ENCODE peak calls at places on chromosome 19, in five cellular contexts. One of them, this sample, is unnamed.

GRCh38 chr19:42249769-42250168 is 5.2 kb downstream of the ERF start:
- DNase-seq in GM12878: no peak
- DNase-seq in SK-N-SH: no peak
- DNase-seq in HEK293T: no peak
- DNase-seq in HepG2: no peak
- DNase-seq in this sample: no peak

GRCh38 chr19:21677696-21678418 is 89.5 kb downstream of the ZNF100 start:
- DNase-seq in GM12878: no peak
- DNase-seq in SK-N-SH: no peak
- DNase-seq in HEK293T: no peak
- DNase-seq in HepG2: no peak
- DNase-seq in this sample: no peak

GRCh38 chr19:50909240-50910070 is 1.7 kb downstream of the KLK4 start:
- DNase-seq in GM12878: no peak
- DNase-seq in SK-N-SH: peak
- DNase-seq in HEK293T: peak
- DNase-seq in HepG2: peak
- DNase-seq in this sample: peak

GRCh38 chr19:3576696-3577443 is 4.1 kb downstream of the HMG20B start:
- DNase-seq in GM12878: no peak
- DNase-seq in SK-N-SH: peak
- DNase-seq in HEK293T: no peak
- DNase-seq in HepG2: no peak
- DNase-seq in this sample: peak

GRCh38 chr19:48123907-48124675 is 13.5 kb upstream of the PLA2G4C start:
- DNase-seq in GM12878: no peak
- DNase-seq in SK-N-SH: no peak
- DNase-seq in HEK293T: no peak
- DNase-seq in HepG2: peak
- DNase-seq in this sample: no peak

GRCh38 chr19:45462174-45462573 is 5.6 kb upstream of the FOSB start:
- DNase-seq in GM12878: no peak
- DNase-seq in SK-N-SH: no peak
- DNase-seq in HEK293T: no peak
- DNase-seq in HepG2: no peak
- DNase-seq in this sample: no peak

GRCh38 chr19:58154287-58154678 is 3.7 kb upstream of the ZNF329 start:
- DNase-seq in GM12878: no peak
- DNase-seq in SK-N-SH: no peak
- DNase-seq in HEK293T: no peak
- DNase-seq in HepG2: peak
- DNase-seq in this sample: peak

GRCh38 chr19:13082192-13083007 is 20.3 kb downstream of the LYL1 start:
- DNase-seq in GM12878: no peak
- DNase-seq in SK-N-SH: peak
- DNase-seq in HEK293T: peak
- DNase-seq in HepG2: peak
- DNase-seq in this sample: peak

GRCh38 chr19:12112701-12113100 is 27.4 kb downstream of the ZNF20 start:
- DNase-seq in GM12878: no peak
- DNase-seq in SK-N-SH: no peak
- DNase-seq in HEK293T: no peak
- DNase-seq in HepG2: peak
- DNase-seq in this sample: no peak

GRCh38 chr19:39970674-39971379 is at the start of gene PSMC4:
- DNase-seq in GM12878: peak
- DNase-seq in SK-N-SH: peak
- DNase-seq in HEK293T: peak
- DNase-seq in HepG2: peak
- DNase-seq in this sample: peak

GRCh38 chr19:39970424-39970673 is 616 bp upstream of the PSMC4 start:
- DNase-seq in GM12878: peak
- DNase-seq in SK-N-SH: no peak
- DNase-seq in HEK293T: no peak
- DNase-seq in HepG2: no peak
- DNase-seq in this sample: no peak

GRCh38 chr19:39969266-39969665 is 1.7 kb upstream of the PSMC4 start:
- DNase-seq in GM12878: no peak
- DNase-seq in SK-N-SH: no peak
- DNase-seq in HEK293T: no peak
- DNase-seq in HepG2: peak
- DNase-seq in this sample: no peak

GRCh38 chr19:39968789-39969188 is 2.2 kb upstream of the PSMC4 start:
- DNase-seq in GM12878: no peak
- DNase-seq in SK-N-SH: no peak
- DNase-seq in HEK293T: no peak
- DNase-seq in HepG2: no peak
- DNase-seq in this sample: no peak

GRCh38 chr19:39969681-39970423 is 1.1 kb upstream of the PSMC4 start:
- DNase-seq in GM12878: no peak
- DNase-seq in SK-N-SH: no peak
- DNase-seq in HEK293T: no peak
- DNase-seq in HepG2: no peak
- DNase-seq in this sample: no peak
- TF ChIP-seq FOXM1 in GM12878: no peak
- TF ChIP-seq FOXM1 in SK-N-SH: no peak
- TF ChIP-seq FOXM1 in HEK293T: no peak
- TF ChIP-seq FOXM1 in HepG2: no peak
- TF ChIP-seq FOXM1 in this sample: no peak

GRCh38 chr19:55082023-55082851 is 6.6 kb downstream of the EPS8L1 start:
- DNase-seq in GM12878: no peak
- DNase-seq in SK-N-SH: peak
- DNase-seq in HEK293T: no peak
- DNase-seq in HepG2: no peak
- DNase-seq in this sample: peak
- TF ChIP-seq FOXM1 in GM12878: no peak
- TF ChIP-seq FOXM1 in SK-N-SH: no peak
- TF ChIP-seq FOXM1 in HEK293T: no peak
- TF ChIP-seq FOXM1 in HepG2: no peak
- TF ChIP-seq FOXM1 in this sample: no peak

GRCh38 chr19:6278740-6279619 is 795 bp downstream of the MLLT1 start:
- DNase-seq in GM12878: no peak
- DNase-seq in SK-N-SH: no peak
- DNase-seq in HEK293T: no peak
- DNase-seq in HepG2: no peak
- DNase-seq in this sample: peak
- TF ChIP-seq FOXM1 in GM12878: no peak
- TF ChIP-seq FOXM1 in SK-N-SH: no peak
- TF ChIP-seq FOXM1 in HEK293T: no peak
- TF ChIP-seq FOXM1 in HepG2: no peak
- TF ChIP-seq FOXM1 in this sample: no peak

GRCh38 chr19:39557791-39558622 is 18.0 kb upstream of the EID2 start:
- DNase-seq in GM12878: peak
- DNase-seq in SK-N-SH: no peak
- DNase-seq in HEK293T: peak
- DNase-seq in HepG2: peak
- DNase-seq in this sample: no peak

GRCh38 chr19:39554701-39555311 is 14.8 kb upstream of the EID2 start:
- DNase-seq in GM12878: no peak
- DNase-seq in SK-N-SH: no peak
- DNase-seq in HEK293T: no peak
- DNase-seq in HepG2: no peak
- DNase-seq in this sample: no peak

GRCh38 chr19:39555883-39556282 is 15.9 kb upstream of the EID2 start:
- DNase-seq in GM12878: no peak
- DNase-seq in SK-N-SH: no peak
- DNase-seq in HEK293T: no peak
- DNase-seq in HepG2: no peak
- DNase-seq in this sample: no peak

GRCh38 chr19:39563408-39563807 is 23.4 kb upstream of the EID2 start:
- DNase-seq in GM12878: no peak
- DNase-seq in SK-N-SH: no peak
- DNase-seq in HEK293T: no peak
- DNase-seq in HepG2: no peak
- DNase-seq in this sample: no peak

GRCh38 chr19:39558623-39559117 is 18.7 kb upstream of the EID2 start:
- DNase-seq in GM12878: no peak
- DNase-seq in SK-N-SH: no peak
- DNase-seq in HEK293T: no peak
- DNase-seq in HepG2: no peak
- DNase-seq in this sample: no peak
- TF ChIP-seq FOXM1 in GM12878: peak
- TF ChIP-seq FOXM1 in SK-N-SH: no peak
- TF ChIP-seq FOXM1 in HEK293T: no peak
- TF ChIP-seq FOXM1 in HepG2: no peak
- TF ChIP-seq FOXM1 in this sample: no peak

DNA sequence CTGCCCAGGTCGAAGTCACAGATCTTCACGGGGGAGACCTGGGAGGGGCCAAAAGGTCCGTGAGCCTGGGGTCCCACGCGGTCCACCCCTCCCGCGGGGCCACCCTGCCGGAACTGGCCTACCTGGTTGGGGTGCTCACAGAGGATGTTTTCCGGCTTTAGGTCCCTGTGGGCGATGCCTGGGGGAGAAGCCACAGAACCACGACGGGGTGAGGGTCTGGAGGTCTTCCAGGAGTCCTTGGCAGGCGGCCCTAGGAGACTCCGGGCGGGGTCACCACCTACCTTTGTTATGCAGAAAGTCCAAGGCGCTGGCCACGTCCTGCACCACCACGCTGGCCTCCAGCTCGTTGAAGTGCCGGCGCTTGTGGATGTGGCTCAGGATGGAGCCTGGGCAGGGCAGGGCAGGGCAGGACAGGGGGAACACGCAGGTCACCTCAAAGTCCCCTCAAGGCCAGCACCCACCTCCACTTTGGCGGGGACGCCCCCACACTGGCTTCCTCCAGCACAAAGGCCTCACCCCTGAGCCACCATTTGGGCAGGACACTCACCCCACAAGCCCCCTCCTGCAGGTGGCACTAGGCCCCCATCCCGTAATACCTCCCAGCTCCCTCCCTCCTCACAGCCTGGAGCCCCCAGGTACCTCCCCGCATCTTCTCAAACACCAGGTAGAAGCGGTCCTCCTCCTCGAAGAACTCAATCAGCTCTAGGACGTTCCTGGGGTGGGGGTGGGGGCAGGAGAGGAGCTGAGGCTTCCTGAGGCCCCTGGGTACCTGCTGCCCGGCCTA is 8.4 kb downstream of the MKNK2 start:
- DNase-seq in GM12878: no peak
- DNase-seq in SK-N-SH: no peak
- DNase-seq in HEK293T: no peak
- DNase-seq in HepG2: no peak
- DNase-seq in this sample: no peak
- TF ChIP-seq FOXM1 in GM12878: no peak
- TF ChIP-seq FOXM1 in SK-N-SH: no peak
- TF ChIP-seq FOXM1 in HEK293T: no peak
- TF ChIP-seq FOXM1 in HepG2: no peak
- TF ChIP-seq FOXM1 in this sample: no peak

GRCh38 chr19:41219924-41220567 is 1.0 kb downstream of the AXL start:
- DNase-seq in GM12878: no peak
- DNase-seq in SK-N-SH: no peak
- DNase-seq in HEK293T: no peak
- DNase-seq in HepG2: no peak
- DNase-seq in this sample: peak
- TF ChIP-seq FOXM1 in GM12878: no peak
- TF ChIP-seq FOXM1 in SK-N-SH: no peak
- TF ChIP-seq FOXM1 in HEK293T: no peak
- TF ChIP-seq FOXM1 in HepG2: no peak
- TF ChIP-seq FOXM1 in this sample: no peak

GRCh38 chr19:46862504-46862835 is 1.7 kb downstream of the ARHGAP35 start:
- DNase-seq in GM12878: no peak
- DNase-seq in SK-N-SH: no peak
- DNase-seq in HEK293T: no peak
- DNase-seq in HepG2: no peak
- DNase-seq in this sample: no peak

GRCh38 chr19:46863818-46864629 is 3.2 kb downstream of the ARHGAP35 start:
- DNase-seq in GM12878: no peak
- DNase-seq in SK-N-SH: peak
- DNase-seq in HEK293T: no peak
- DNase-seq in HepG2: peak
- DNase-seq in this sample: no peak

GRCh38 chr19:46868444-46868843 is 7.6 kb downstream of the ARHGAP35 start:
- DNase-seq in GM12878: no peak
- DNase-seq in SK-N-SH: no peak
- DNase-seq in HEK293T: no peak
- DNase-seq in HepG2: no peak
- DNase-seq in this sample: no peak

GRCh38 chr19:46862974-46863632 is 2.3 kb downstream of the ARHGAP35 start:
- DNase-seq in GM12878: no peak
- DNase-seq in SK-N-SH: no peak
- DNase-seq in HEK293T: no peak
- DNase-seq in HepG2: no peak
- DNase-seq in this sample: peak

DNA sequence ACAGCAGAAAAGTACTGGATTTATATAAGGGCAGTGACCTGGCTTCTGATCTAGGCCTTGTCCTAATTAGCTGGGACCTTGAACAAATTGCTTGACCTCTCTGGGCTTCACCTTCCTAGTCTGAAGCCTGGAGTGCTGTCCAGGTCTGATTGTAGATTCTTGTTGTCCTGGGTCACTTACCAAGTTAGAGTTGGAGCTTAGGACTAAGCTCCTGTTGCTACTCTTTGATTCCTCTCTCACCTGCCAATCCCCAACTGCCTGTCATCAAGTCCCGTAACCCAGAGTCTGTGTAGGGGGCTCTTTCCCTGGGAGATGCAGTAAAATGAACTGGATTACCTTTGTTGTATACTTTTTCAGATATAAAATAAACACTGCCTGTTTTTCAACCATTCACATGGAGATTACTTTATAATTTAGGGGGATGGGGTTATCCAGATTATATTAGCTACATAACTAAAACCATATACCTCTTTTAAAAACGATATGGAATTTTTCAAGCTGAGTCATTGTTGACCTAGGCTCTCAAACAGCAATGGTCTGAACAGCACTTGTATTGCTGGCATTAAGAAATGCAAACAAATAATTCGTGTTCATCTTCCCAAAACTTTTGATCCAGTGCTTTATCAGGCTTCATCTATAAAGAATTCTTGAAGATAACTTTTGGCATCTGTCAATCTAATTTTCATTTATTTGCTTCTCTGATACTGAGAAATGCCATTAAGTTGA is 5.8 kb downstream of the ARHGAP35 start:
- DNase-seq in GM12878: no peak
- DNase-seq in SK-N-SH: no peak
- DNase-seq in HEK293T: no peak
- DNase-seq in HepG2: peak
- DNase-seq in this sample: no peak
- TF ChIP-seq FOXM1 in GM12878: no peak
- TF ChIP-seq FOXM1 in SK-N-SH: no peak
- TF ChIP-seq FOXM1 in HEK293T: no peak
- TF ChIP-seq FOXM1 in HepG2: no peak
- TF ChIP-seq FOXM1 in this sample: no peak